ENCODE peak calls at places on chromosomes 2 and 18, in seven cellular contexts. One of them, this sample, is unnamed.

GRCh38 chr2:189560273-189560586 is 20.4 kb downstream of the SLC40A1 start:
- DNase-seq in H9: no peak
- DNase-seq in NB4: no peak
- DNase-seq in endothelial cell: no peak
- DNase-seq in HepG2: no peak
- DNase-seq in K562: no peak
- DNase-seq in MCF 10A: no peak
- DNase-seq in this sample: no peak

GRCh38 chr2:145687445-145688104 is 1167.7 kb upstream of the ZEB2 start:
- DNase-seq in H9: peak; percentile 28
- DNase-seq in NB4: peak; percentile 15
- DNase-seq in endothelial cell: no peak
- DNase-seq in HepG2: no peak
- DNase-seq in K562: no peak
- DNase-seq in MCF 10A: no peak
- DNase-seq in this sample: no peak

GRCh38 chr2:96869281-96869823 is 528 bp downstream of the SEMA4C start:
- DNase-seq in H9: no peak
- DNase-seq in NB4: peak; percentile 50
- DNase-seq in endothelial cell: peak; percentile 54
- DNase-seq in HepG2: peak; percentile 48
- DNase-seq in K562: peak; percentile 71
- DNase-seq in MCF 10A: peak; percentile 81
- DNase-seq in this sample: peak; percentile 71

GRCh38 chr2:55232863-55233657 is 572 bp downstream of the RPS27A start:
- DNase-seq in H9: no peak
- DNase-seq in NB4: peak; percentile 50
- DNase-seq in endothelial cell: peak; percentile 29
- DNase-seq in HepG2: no peak
- DNase-seq in K562: peak; percentile 46
- DNase-seq in MCF 10A: peak; percentile 33
- DNase-seq in this sample: no peak

GRCh38 chr18:24488824-24489493 is 28.5 kb downstream of the HRH4 start:
- DNase-seq in H9: no peak
- DNase-seq in NB4: peak; percentile 51
- DNase-seq in endothelial cell: peak; percentile 32
- DNase-seq in HepG2: peak; percentile 13
- DNase-seq in K562: peak; percentile 62
- DNase-seq in MCF 10A: peak; percentile 52
- DNase-seq in this sample: no peak

GRCh38 chr2:7595181-7595580 is 678.0 kb downstream of the RNF144A start:
- DNase-seq in H9: no peak
- DNase-seq in NB4: no peak
- DNase-seq in endothelial cell: no peak
- DNase-seq in HepG2: no peak
- DNase-seq in K562: no peak
- DNase-seq in MCF 10A: no peak
- DNase-seq in this sample: no peak

GRCh38 chr18:13725566-13726227 is 661 bp downstream of the FAM210A start:
- DNase-seq in H9: no peak
- DNase-seq in NB4: no peak
- DNase-seq in endothelial cell: no peak
- DNase-seq in HepG2: peak; percentile 16
- DNase-seq in K562: peak; percentile 14
- DNase-seq in MCF 10A: no peak
- DNase-seq in this sample: no peak

GRCh38 chr2:189210250-189211075 is 30.9 kb upstream of the COL5A2 start:
- DNase-seq in H9: no peak
- DNase-seq in NB4: no peak
- DNase-seq in endothelial cell: no peak
- DNase-seq in HepG2: no peak
- DNase-seq in K562: peak; percentile 69
- DNase-seq in MCF 10A: peak; percentile 81
- DNase-seq in this sample: no peak

GRCh38 chr2:26681656-26682055 is 10.9 kb upstream of the KCNK3 start:
- DNase-seq in H9: no peak
- DNase-seq in NB4: no peak
- DNase-seq in endothelial cell: no peak
- DNase-seq in HepG2: no peak
- DNase-seq in K562: no peak
- DNase-seq in MCF 10A: no peak
- DNase-seq in this sample: no peak

GRCh38 chr2:70133521-70134348 is 46.5 kb downstream of the PCBP1 start:
- DNase-seq in H9: no peak
- DNase-seq in NB4: peak; percentile 75
- DNase-seq in endothelial cell: no peak
- DNase-seq in HepG2: no peak
- DNase-seq in K562: peak; percentile 47
- DNase-seq in MCF 10A: no peak
- DNase-seq in this sample: no peak

GRCh38 chr2:239668651-239669050 is 267.8 kb upstream of the HDAC4 start:
- DNase-seq in H9: no peak
- DNase-seq in NB4: no peak
- DNase-seq in endothelial cell: no peak
- DNase-seq in HepG2: no peak
- DNase-seq in K562: no peak
- DNase-seq in MCF 10A: no peak
- DNase-seq in this sample: no peak

GRCh38 chr2:108270346-108270745 is 18.3 kb upstream of the SULT1C2 start:
- DNase-seq in H9: no peak
- DNase-seq in NB4: no peak
- DNase-seq in endothelial cell: no peak
- DNase-seq in HepG2: no peak
- DNase-seq in K562: no peak
- DNase-seq in MCF 10A: no peak
- DNase-seq in this sample: no peak

GRCh38 chr2:42959993-42960834 is 167.8 kb upstream of the HAAO start:
- DNase-seq in H9: no peak
- DNase-seq in NB4: no peak
- DNase-seq in endothelial cell: no peak
- DNase-seq in HepG2: no peak
- DNase-seq in K562: no peak
- DNase-seq in MCF 10A: no peak
- DNase-seq in this sample: no peak

GRCh38 chr2:86809481-86810121 is 18.9 kb upstream of the CD8A start:
- DNase-seq in H9: peak; percentile 36
- DNase-seq in NB4: no peak
- DNase-seq in endothelial cell: no peak
- DNase-seq in HepG2: no peak
- DNase-seq in K562: no peak
- DNase-seq in MCF 10A: no peak
- DNase-seq in this sample: no peak

GRCh38 chr2:74440378-74441110 is 1.2 kb downstream of the RTKN start:
- DNase-seq in H9: peak; percentile 92
- DNase-seq in NB4: peak; percentile 92
- DNase-seq in endothelial cell: peak; percentile 91
- DNase-seq in HepG2: peak; percentile 95
- DNase-seq in K562: peak; percentile 92
- DNase-seq in MCF 10A: peak; percentile 82
- DNase-seq in this sample: peak; percentile 95
- TF ChIP-seq CTCF in H9: peak; percentile 26
- TF ChIP-seq CTCF in NB4: no peak
- TF ChIP-seq CTCF in endothelial cell: no peak
- TF ChIP-seq CTCF in HepG2: peak; percentile 71
- TF ChIP-seq CTCF in K562: peak; percentile 42
- TF ChIP-seq CTCF in MCF 10A: no peak
- TF ChIP-seq CTCF in this sample: no peak

GRCh38 chr18:9335255-9336045 is 877 bp downstream of the TWSG1 start:
- DNase-seq in H9: no peak
- DNase-seq in NB4: peak; percentile 60
- DNase-seq in endothelial cell: no peak
- DNase-seq in HepG2: no peak
- DNase-seq in K562: peak; percentile 25
- DNase-seq in MCF 10A: no peak
- DNase-seq in this sample: no peak
- TF ChIP-seq CTCF in H9: no peak
- TF ChIP-seq CTCF in NB4: no peak
- TF ChIP-seq CTCF in endothelial cell: no peak
- TF ChIP-seq CTCF in HepG2: no peak
- TF ChIP-seq CTCF in K562: no peak
- TF ChIP-seq CTCF in MCF 10A: peak; percentile 5
- TF ChIP-seq CTCF in this sample: no peak

GRCh38 chr2:232551289-232551688 is 800 bp downstream of the EIF4E2 start:
- DNase-seq in H9: no peak
- DNase-seq in NB4: no peak
- DNase-seq in endothelial cell: no peak
- DNase-seq in HepG2: no peak
- DNase-seq in K562: no peak
- DNase-seq in MCF 10A: no peak
- DNase-seq in this sample: no peak

GRCh38 chr2:232551776-232552175 is 1.3 kb downstream of the EIF4E2 start:
- DNase-seq in H9: no peak
- DNase-seq in NB4: no peak
- DNase-seq in endothelial cell: no peak
- DNase-seq in HepG2: no peak
- DNase-seq in K562: no peak
- DNase-seq in MCF 10A: no peak
- DNase-seq in this sample: no peak

GRCh38 chr2:232549655-232550350 is 554 bp downstream of the TIGD1 start:
- DNase-seq in H9: no peak
- DNase-seq in NB4: no peak
- DNase-seq in endothelial cell: no peak
- DNase-seq in HepG2: no peak
- DNase-seq in K562: peak; percentile 16
- DNase-seq in MCF 10A: peak; percentile 17
- DNase-seq in this sample: no peak

GRCh38 chr2:232547991-232548390 is 2.4 kb downstream of the TIGD1 start:
- DNase-seq in H9: no peak
- DNase-seq in NB4: no peak
- DNase-seq in endothelial cell: no peak
- DNase-seq in HepG2: no peak
- DNase-seq in K562: no peak
- DNase-seq in MCF 10A: no peak
- DNase-seq in this sample: no peak

GRCh38 chr2:232550351-232551261 is at the start of the genes EIF4E2 and TIGD1:
- DNase-seq in H9: peak; percentile 93
- DNase-seq in NB4: peak; percentile 98
- DNase-seq in endothelial cell: peak; percentile 92
- DNase-seq in HepG2: peak; percentile 95
- DNase-seq in K562: peak; percentile 94
- DNase-seq in MCF 10A: peak; percentile 87
- DNase-seq in this sample: peak; percentile 95
- TF ChIP-seq CTCF in H9: peak; percentile 45
- TF ChIP-seq CTCF in NB4: peak; percentile 6
- TF ChIP-seq CTCF in endothelial cell: peak; percentile 53
- TF ChIP-seq CTCF in HepG2: peak; percentile 53
- TF ChIP-seq CTCF in K562: peak; percentile 12
- TF ChIP-seq CTCF in MCF 10A: no peak
- TF ChIP-seq CTCF in this sample: peak; percentile 16

GRCh38 chr2:135797497-135798274 is 39.3 kb downstream of the LCT start:
- DNase-seq in H9: peak; percentile 89
- DNase-seq in NB4: peak; percentile 85
- DNase-seq in endothelial cell: peak; percentile 80
- DNase-seq in HepG2: peak; percentile 68
- DNase-seq in K562: peak; percentile 86
- DNase-seq in MCF 10A: peak; percentile 81
- DNase-seq in this sample: peak; percentile 74

GRCh38 chr2:135798275-135798705 is 38.7 kb downstream of the LCT start:
- DNase-seq in H9: no peak
- DNase-seq in NB4: no peak
- DNase-seq in endothelial cell: no peak
- DNase-seq in HepG2: no peak
- DNase-seq in K562: no peak
- DNase-seq in MCF 10A: no peak
- DNase-seq in this sample: no peak

GRCh38 chr2:135800513-135801460 is 36.2 kb downstream of the LCT start:
- DNase-seq in H9: no peak
- DNase-seq in NB4: no peak
- DNase-seq in endothelial cell: no peak
- DNase-seq in HepG2: no peak
- DNase-seq in K562: no peak
- DNase-seq in MCF 10A: no peak
- DNase-seq in this sample: no peak

GRCh38 chr2:135799738-135800137 is 37.2 kb downstream of the LCT start:
- DNase-seq in H9: no peak
- DNase-seq in NB4: no peak
- DNase-seq in endothelial cell: no peak
- DNase-seq in HepG2: no peak
- DNase-seq in K562: no peak
- DNase-seq in MCF 10A: no peak
- DNase-seq in this sample: no peak

GRCh38 chr2:135798762-135799161 is 38.2 kb downstream of the LCT start:
- DNase-seq in H9: no peak
- DNase-seq in NB4: no peak
- DNase-seq in endothelial cell: no peak
- DNase-seq in HepG2: no peak
- DNase-seq in K562: no peak
- DNase-seq in MCF 10A: no peak
- DNase-seq in this sample: no peak
- TF ChIP-seq CTCF in H9: peak; percentile 32
- TF ChIP-seq CTCF in NB4: peak; percentile 40
- TF ChIP-seq CTCF in endothelial cell: peak; percentile 51
- TF ChIP-seq CTCF in HepG2: peak; percentile 7
- TF ChIP-seq CTCF in K562: no peak
- TF ChIP-seq CTCF in MCF 10A: no peak
- TF ChIP-seq CTCF in this sample: no peak

GRCh38 chr2:198321522-198322088 is 517.2 kb downstream of the PLCL1 start:
- DNase-seq in H9: no peak
- DNase-seq in NB4: no peak
- DNase-seq in endothelial cell: no peak
- DNase-seq in HepG2: no peak
- DNase-seq in K562: no peak
- DNase-seq in MCF 10A: no peak
- DNase-seq in this sample: no peak

GRCh38 chr2:198324071-198324470 is 519.7 kb downstream of the PLCL1 start:
- DNase-seq in H9: no peak
- DNase-seq in NB4: no peak
- DNase-seq in endothelial cell: no peak
- DNase-seq in HepG2: no peak
- DNase-seq in K562: no peak
- DNase-seq in MCF 10A: no peak
- DNase-seq in this sample: no peak

GRCh38 chr2:198325359-198325758 is 521.0 kb downstream of the PLCL1 start:
- DNase-seq in H9: no peak
- DNase-seq in NB4: no peak
- DNase-seq in endothelial cell: no peak
- DNase-seq in HepG2: no peak
- DNase-seq in K562: no peak
- DNase-seq in MCF 10A: no peak
- DNase-seq in this sample: no peak

GRCh38 chr2:198326431-198326830 is 522.0 kb downstream of the PLCL1 start:
- DNase-seq in H9: no peak
- DNase-seq in NB4: peak; percentile 69
- DNase-seq in endothelial cell: no peak
- DNase-seq in HepG2: no peak
- DNase-seq in K562: no peak
- DNase-seq in MCF 10A: no peak
- DNase-seq in this sample: no peak

DNA sequence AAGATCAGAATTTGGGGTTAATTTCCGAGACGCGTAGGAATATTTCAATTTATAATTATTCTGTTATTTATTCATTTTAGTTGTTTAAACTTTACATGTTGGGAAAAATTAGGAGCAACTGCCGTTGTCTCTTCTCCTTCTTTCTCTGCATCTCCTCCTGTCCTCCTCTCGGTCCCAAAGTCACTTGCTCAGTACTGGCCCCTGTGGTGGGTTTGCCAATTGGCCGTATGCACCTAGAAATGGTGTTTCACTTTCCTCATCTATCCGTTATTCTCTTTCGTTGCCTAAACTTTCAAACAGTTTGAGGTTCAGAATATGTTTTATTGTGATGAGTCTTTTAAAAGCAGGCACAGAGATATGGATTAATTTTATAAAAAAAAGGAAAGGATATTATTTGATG is 517.9 kb downstream of the PLCL1 start:
- DNase-seq in H9: no peak
- DNase-seq in NB4: peak; percentile 14
- DNase-seq in endothelial cell: peak; percentile 34
- DNase-seq in HepG2: no peak
- DNase-seq in K562: peak; percentile 12
- DNase-seq in MCF 10A: no peak
- DNase-seq in this sample: no peak
- TF ChIP-seq CTCF in H9: peak; percentile 71
- TF ChIP-seq CTCF in NB4: peak; percentile 38
- TF ChIP-seq CTCF in endothelial cell: peak; percentile 44
- TF ChIP-seq CTCF in HepG2: peak; percentile 47
- TF ChIP-seq CTCF in K562: peak; percentile 45
- TF ChIP-seq CTCF in MCF 10A: no peak
- TF ChIP-seq CTCF in this sample: peak; percentile 77

This sample was measured in Caco-2.